ENCODE peak calls at places on chromosomes 16 and 17, in four cellular contexts. One of them, this sample, is unnamed.
A peak's percentile ranks its signal among the peaks of the same experiment; 100 is the strongest.

GRCh38 chr17:42409467-42410351 is 13.3 kb downstream of the CAVIN1 start:
- DNase-seq in K562: no peak
- DNase-seq in GM12878: no peak
- DNase-seq in HepG2: no peak
- DNase-seq in this sample: no peak

GRCh38 chr17:36652716-36653115 is 51.3 kb downstream of the MRM1 start:
- DNase-seq in K562: no peak
- DNase-seq in GM12878: no peak
- DNase-seq in HepG2: no peak
- DNase-seq in this sample: no peak

GRCh38 chr16:89014611-89015230 is 37.7 kb upstream of the CBFA2T3 start:
- DNase-seq in K562: no peak
- DNase-seq in GM12878: no peak
- DNase-seq in HepG2: no peak
- DNase-seq in this sample: no peak

GRCh38 chr17:72448019-72448418 is 327.2 kb downstream of the SOX9 start:
- DNase-seq in K562: no peak
- DNase-seq in GM12878: no peak
- DNase-seq in HepG2: no peak
- DNase-seq in this sample: no peak

GRCh38 chr17:47621293-47622178 is 28.2 kb upstream of the KPNB1 start:
- DNase-seq in K562: no peak
- DNase-seq in GM12878: no peak
- DNase-seq in HepG2: no peak
- DNase-seq in this sample: peak; percentile 20

GRCh38 chr16:2752850-2753522 is 548 bp downstream of the SRRM2 start:
- DNase-seq in K562: peak; percentile 91
- DNase-seq in GM12878: no peak
- DNase-seq in HepG2: peak; percentile 56
- DNase-seq in this sample: peak; percentile 84

GRCh38 chr16:11603331-11603750 is 16.6 kb upstream of the LITAF start:
- DNase-seq in K562: no peak
- DNase-seq in GM12878: no peak
- DNase-seq in HepG2: no peak
- DNase-seq in this sample: no peak

GRCh38 chr16:23967018-23967417 is 131.2 kb downstream of the PRKCB start:
- DNase-seq in K562: no peak
- DNase-seq in GM12878: no peak
- DNase-seq in HepG2: no peak
- DNase-seq in this sample: no peak

GRCh38 chr17:67995568-67996191 is 589 bp downstream of the C17orf58 start:
- DNase-seq in K562: no peak
- DNase-seq in GM12878: no peak
- DNase-seq in HepG2: no peak
- DNase-seq in this sample: no peak

GRCh38 chr17:35947156-35947585 is 3.7 kb upstream of the LYZL6 start:
- DNase-seq in K562: peak; percentile 49
- DNase-seq in GM12878: no peak
- DNase-seq in HepG2: peak; percentile 52
- DNase-seq in this sample: peak; percentile 39

GRCh38 chr17:31527606-31528005 is 136.1 kb downstream of the RAB11FIP4 start:
- DNase-seq in K562: no peak
- DNase-seq in GM12878: no peak
- DNase-seq in HepG2: no peak
- DNase-seq in this sample: no peak

GRCh38 chr16:46747777-46748651 is at the start of gene MYLK3:
- DNase-seq in K562: peak; percentile 33
- DNase-seq in GM12878: no peak
- DNase-seq in HepG2: peak; percentile 80
- DNase-seq in this sample: no peak
- TF ChIP-seq TARDBP in K562: no peak
- TF ChIP-seq TARDBP in GM12878: no peak
- TF ChIP-seq TARDBP in HepG2: peak; percentile 10
- TF ChIP-seq TARDBP in this sample: no peak

GRCh38 chr16:27867122-27868110 is 196.1 kb downstream of the GSG1L start:
- DNase-seq in K562: peak; percentile 99
- DNase-seq in GM12878: no peak
- DNase-seq in HepG2: peak; percentile 78
- DNase-seq in this sample: peak; percentile 95
- TF ChIP-seq TARDBP in K562: no peak
- TF ChIP-seq TARDBP in GM12878: no peak
- TF ChIP-seq TARDBP in HepG2: peak; percentile 35
- TF ChIP-seq TARDBP in this sample: no peak

DNA sequence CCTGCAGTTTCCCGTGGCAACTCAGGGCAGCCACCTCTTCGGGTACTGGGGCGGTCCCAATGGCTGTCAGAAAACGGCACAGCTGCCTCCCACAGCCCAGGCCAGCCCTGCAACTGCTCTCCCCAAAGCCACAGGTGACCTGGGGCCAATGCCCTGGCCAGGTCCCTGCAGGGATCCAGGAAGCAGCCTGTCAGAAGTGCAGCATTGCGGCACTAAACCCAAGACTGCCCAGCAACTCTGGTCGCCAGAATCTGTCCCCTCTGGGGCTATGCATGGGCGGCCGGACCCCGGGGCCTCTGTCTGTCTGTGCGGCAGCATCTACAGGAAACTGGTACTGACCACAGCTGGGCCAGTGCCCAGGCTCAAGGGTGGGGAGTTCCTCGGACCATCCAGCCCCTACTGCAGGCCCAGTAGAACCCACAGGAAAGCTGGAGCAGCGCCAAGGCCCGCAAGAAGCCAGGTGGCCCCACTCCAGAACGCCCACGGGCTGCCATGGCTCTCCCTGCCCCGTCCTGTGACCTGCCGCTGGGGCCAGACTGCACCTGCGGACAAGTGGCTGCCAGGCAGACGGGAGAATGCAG is 5.5 kb downstream of the CYBC1 start:
- DNase-seq in K562: no peak
- DNase-seq in GM12878: no peak
- DNase-seq in HepG2: no peak
- DNase-seq in this sample: no peak
- TF ChIP-seq TARDBP in K562: no peak
- TF ChIP-seq TARDBP in GM12878: no peak
- TF ChIP-seq TARDBP in HepG2: no peak
- TF ChIP-seq TARDBP in this sample: no peak

GRCh38 chr17:64002658-64003525 is 4.7 kb downstream of the PRR29 start:
- DNase-seq in K562: peak; percentile 11
- DNase-seq in GM12878: no peak
- DNase-seq in HepG2: no peak
- DNase-seq in this sample: no peak
- TF ChIP-seq TARDBP in K562: no peak
- TF ChIP-seq TARDBP in GM12878: no peak
- TF ChIP-seq TARDBP in HepG2: no peak
- TF ChIP-seq TARDBP in this sample: no peak

DNA sequence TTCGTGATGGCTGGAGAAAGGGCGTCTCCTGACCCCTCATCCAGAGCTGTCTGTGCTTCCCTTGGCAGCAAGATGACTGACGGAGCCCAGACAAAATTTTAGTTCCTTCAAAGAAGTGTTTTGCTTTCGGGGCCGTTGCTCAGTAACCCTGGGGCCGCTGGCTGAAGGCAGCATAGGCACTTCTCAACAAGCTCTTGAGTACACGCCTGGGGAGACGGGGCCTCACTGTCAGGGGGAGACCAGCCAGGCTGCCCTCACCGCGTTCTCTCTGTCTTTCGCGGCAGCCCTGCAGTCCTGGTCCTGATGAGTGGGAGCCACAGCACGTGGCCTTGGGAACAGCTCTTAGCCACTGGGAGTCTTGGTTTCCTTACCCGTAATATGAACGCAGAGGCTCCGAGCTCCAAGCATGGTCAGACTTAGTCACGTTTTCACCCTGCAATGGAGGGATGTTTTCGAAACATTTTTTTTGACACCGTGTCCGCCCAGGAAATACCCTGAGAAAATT is 86.0 kb downstream of the IRF8 start:
- DNase-seq in K562: no peak
- DNase-seq in GM12878: no peak
- DNase-seq in HepG2: no peak
- DNase-seq in this sample: no peak
- TF ChIP-seq TARDBP in K562: no peak
- TF ChIP-seq TARDBP in GM12878: no peak
- TF ChIP-seq TARDBP in HepG2: no peak
- TF ChIP-seq TARDBP in this sample: no peak

GRCh38 chr17:58373003-58373402 is 21.0 kb upstream of the SUPT4H1 start:
- DNase-seq in K562: no peak
- DNase-seq in GM12878: no peak
- DNase-seq in HepG2: no peak
- DNase-seq in this sample: no peak

GRCh38 chr17:58370716-58371115 is 18.7 kb upstream of the SUPT4H1 start:
- DNase-seq in K562: no peak
- DNase-seq in GM12878: no peak
- DNase-seq in HepG2: no peak
- DNase-seq in this sample: no peak

GRCh38 chr17:58369214-58370031 is 17.4 kb upstream of the SUPT4H1 start:
- DNase-seq in K562: no peak
- DNase-seq in GM12878: no peak
- DNase-seq in HepG2: peak; percentile 97
- DNase-seq in this sample: no peak

GRCh38 chr17:58370309-58370708 is 18.3 kb upstream of the SUPT4H1 start:
- DNase-seq in K562: no peak
- DNase-seq in GM12878: no peak
- DNase-seq in HepG2: no peak
- DNase-seq in this sample: no peak

DNA sequence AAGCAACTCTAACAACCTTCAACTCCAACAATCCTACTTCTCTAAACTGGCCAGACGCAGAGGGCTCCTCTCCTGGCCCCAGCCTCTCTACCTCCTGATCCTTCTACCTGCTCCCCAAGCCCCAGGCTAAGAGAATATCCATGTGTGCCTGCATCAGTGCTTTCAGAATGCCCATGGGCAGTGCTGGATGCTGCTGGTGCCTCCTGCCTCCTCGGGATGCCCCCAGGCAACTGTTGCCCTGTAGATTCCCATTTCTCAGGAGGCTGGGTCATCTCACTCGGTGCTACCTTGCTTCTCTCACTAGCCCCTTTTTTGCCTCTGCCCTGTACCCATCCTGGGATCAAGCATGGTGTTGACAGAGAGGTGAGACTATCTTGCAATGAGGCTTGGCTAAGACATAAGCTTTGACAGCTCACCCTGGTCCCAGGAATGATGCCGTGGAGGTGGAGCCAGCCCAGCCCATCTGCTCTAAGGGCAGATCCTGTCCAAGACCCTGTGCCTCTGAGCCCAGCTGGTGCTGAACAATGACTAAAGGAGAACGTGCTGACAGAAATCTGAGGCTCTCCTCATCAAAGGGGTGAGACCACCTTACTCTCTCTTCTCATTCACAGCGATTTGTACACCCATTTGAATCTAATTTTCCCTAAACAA is 19.4 kb upstream of the SUPT4H1 start:
- DNase-seq in K562: no peak
- DNase-seq in GM12878: no peak
- DNase-seq in HepG2: no peak
- DNase-seq in this sample: no peak
- TF ChIP-seq TARDBP in K562: no peak
- TF ChIP-seq TARDBP in GM12878: no peak
- TF ChIP-seq TARDBP in HepG2: no peak
- TF ChIP-seq TARDBP in this sample: no peak

DNA sequence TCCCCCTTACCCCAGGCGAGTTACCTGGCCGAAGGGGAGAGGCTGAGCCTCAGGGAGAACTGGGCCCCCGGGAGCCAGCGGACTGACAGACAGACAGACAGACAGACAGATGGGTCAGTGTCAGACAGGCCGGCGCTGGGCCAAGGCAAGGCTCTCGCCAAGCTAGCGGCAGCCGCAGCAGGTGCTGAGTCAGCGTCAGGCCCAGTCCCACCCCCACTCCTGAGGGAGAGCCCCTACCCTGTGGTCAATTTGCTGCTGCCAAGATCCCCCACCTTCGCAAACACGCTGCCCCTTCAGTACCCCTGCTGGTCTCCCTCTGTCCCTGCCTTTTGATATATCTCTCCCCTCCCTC is 1.5 kb downstream of the FGF11 start:
- DNase-seq in K562: peak; percentile 52
- DNase-seq in GM12878: no peak
- DNase-seq in HepG2: no peak
- DNase-seq in this sample: peak; percentile 25
- TF ChIP-seq TARDBP in K562: no peak
- TF ChIP-seq TARDBP in GM12878: no peak
- TF ChIP-seq TARDBP in HepG2: no peak
- TF ChIP-seq TARDBP in this sample: no peak